ENCODE peak calls at places on chromosomes 1 and 21, in seven cellular contexts. F is PC-9, W is psoas muscle, O is kidney tubule cell, Z is aorta, J is activated T-cell treated with anti-CD3 and anti-CD28 coated beads for 1 hour, R is NCI-H748 treated with DMSO at 0.1 percent for 48 hours. B is an unnamed sample.

GRCh38 chr1:186655877-186656276 is 24.3 kb downstream of the PTGS2 start:
- DNase-seq in J (no peak), O (no peak), W (no peak), Z (no peak), F (no peak), R (no peak), B (no peak)

GRCh38 chr1:32241011-32241763 is 5.8 kb upstream of the FAM167B start:
- DNase-seq in F (peak; percentile 48), W (peak; percentile 83), Z (peak; percentile 78), R (no peak), O (peak; percentile 83), J (peak; percentile 34), B (peak; percentile 77)

GRCh38 chr1:42927920-42928505 is 30.7 kb downstream of the SLC2A1 start:
- DNase-seq in O (no peak), F (peak; percentile 62), W (no peak), Z (no peak), R (no peak), J (no peak), B (no peak)

GRCh38 chr1:204716687-204717086 is 31.1 kb upstream of the LRRN2 start:
- DNase-seq in W (no peak), J (no peak), R (no peak), O (no peak), Z (no peak), F (no peak), B (no peak)

GRCh38 chr1:24308365-24309015 is 10.7 kb upstream of the GRHL3 start:
- DNase-seq in R (no peak), O (no peak), J (no peak), W (no peak), Z (no peak), F (no peak), B (no peak)

GRCh38 chr1:205440476-205441317 is 15.1 kb downstream of the BLACAT1 start:
- DNase-seq in O (peak; percentile 97), R (no peak), Z (no peak), J (peak; percentile 52), W (no peak), F (peak; percentile 86), B (peak; percentile 86)

GRCh38 chr1:192506741-192507155 is 68.8 kb upstream of the RGS1 start:
- DNase-seq in W (no peak), J (no peak), O (no peak), Z (no peak), F (no peak), R (no peak), B (no peak)

GRCh38 chr1:206882555-206882954 is 14.7 kb upstream of the IL24 start:
- DNase-seq in F (no peak), Z (no peak), W (no peak), O (no peak), J (no peak), R (no peak), B (no peak)

GRCh38 chr1:244409648-244410164 is 42.0 kb downstream of the ADSS2 start:
- DNase-seq in R (no peak), Z (no peak), F (no peak), O (no peak), W (no peak), J (no peak), B (no peak)

GRCh38 chr1:15714438-15715136 is 21.5 kb upstream of the SLC25A34 start:
- DNase-seq in W (peak; percentile 73), R (no peak), F (no peak), J (no peak), O (no peak), Z (no peak), B (no peak)

GRCh38 chr1:181592261-181592859 is 109.0 kb downstream of the CACNA1E start:
- DNase-seq in R (no peak), O (no peak), W (no peak), Z (no peak), J (no peak), F (no peak), B (peak; percentile 15)

GRCh38 chr1:234315091-234315541 is 58.1 kb upstream of the COA6 start:
- DNase-seq in R (no peak), O (peak; percentile 51), F (peak; percentile 11), J (no peak), W (no peak), Z (no peak), B (no peak)

GRCh38 chr1:188715566-188715965 is 1762.1 kb downstream of the BRINP3 start:
- DNase-seq in J (no peak), R (peak; percentile 5), O (no peak), W (no peak), F (no peak), Z (no peak), B (peak; percentile 13)

GRCh38 chr1:196034080-196034706 is 574.0 kb downstream of the KCNT2 start:
- DNase-seq in Z (no peak), F (no peak), O (no peak), J (no peak), R (peak; percentile 74), W (no peak), B (no peak)

GRCh38 chr1:30715216-30715615 is 8.2 kb downstream of the MATN1 start:
- DNase-seq in J (no peak), Z (no peak), F (no peak), W (peak; percentile 30), R (no peak), O (no peak), B (no peak)

GRCh38 chr21:35256468-35256988 is 207.4 kb upstream of the RUNX1 start:
- DNase-seq in W (peak; percentile 97), Z (peak; percentile 92), F (peak; percentile 86), R (peak; percentile 65), O (peak; percentile 96), J (no peak), B (peak; percentile 87)

GRCh38 chr1:8889925-8890785 is 11.7 kb upstream of the ENO1 start:
- DNase-seq in R (no peak), O (peak; percentile 85), Z (peak; percentile 89), W (peak; percentile 93), F (peak; percentile 73), J (no peak), B (no peak)

GRCh38 chr1:22228505-22228911 is 85.6 kb upstream of the WNT4 start:
- DNase-seq in F (no peak), Z (no peak), R (no peak), W (peak; percentile 25), J (no peak), O (peak; percentile 55), B (no peak)

GRCh38 chr1:89911186-89911976 is 83.5 kb upstream of the ZNF326 start:
- DNase-seq in J (no peak), F (no peak), R (no peak), W (no peak), O (no peak), Z (no peak), B (no peak)

GRCh38 chr1:183773456-183773855 is 31.5 kb upstream of the RGL1 start:
- DNase-seq in F (no peak), J (no peak), W (no peak), Z (no peak), O (no peak), R (no peak), B (no peak)

GRCh38 chr21:41453761-41454160 is 27.7 kb downstream of the MX1 start:
- DNase-seq in J (no peak), Z (no peak), R (no peak), F (no peak), W (no peak), O (no peak), B (no peak)

GRCh38 chr1:59697138-59697811 is 117.5 kb upstream of the HOOK1 start:
- DNase-seq in W (no peak), O (no peak), R (no peak), F (no peak), J (no peak), Z (no peak), B (no peak)

GRCh38 chr1:165224504-165224903 is 132.0 kb downstream of the LMX1A start:
- DNase-seq in O (no peak), W (no peak), F (no peak), R (no peak), J (no peak), Z (no peak), B (no peak)

B was measured in NCI-H774.